ENCODE peak calls at places on chromosome 21, in four cellular contexts. G is aorta, P is SHP77 treated with DMSO at 0.1 percent for 48 hours, B is GM12891. E is an unnamed sample.

GRCh38 chr21:27590271-27590670 is 623.4 kb upstream of the ADAMTS5 start:
- DNase-seq in G (no peak), P (no peak), B (no peak), E (peak)

GRCh38 chr21:36337099-36337509 is 17.1 kb downstream of the MORC3 start:
- DNase-seq in G (no peak), P (no peak), B (no peak), E (no peak)

GRCh38 chr21:14120091-14120734 is 90.5 kb downstream of the LIPI start:
- DNase-seq in G (no peak), P (no peak), B (no peak), E (peak)

GRCh38 chr21:35150562-35151226 is 101.6 kb upstream of the RUNX1 start:
- DNase-seq in G (no peak), P (no peak), B (no peak), E (no peak)

GRCh38 chr21:42474982-42475381 is 21.0 kb downstream of the RSPH1 start:
- DNase-seq in G (no peak), P (no peak), B (no peak), E (no peak)

GRCh38 chr21:36194024-36194423 is 37.4 kb downstream of the DOP1B start:
- DNase-seq in G (no peak), P (no peak), B (no peak), E (no peak)

GRCh38 chr21:36799869-36800268 is 101.0 kb downstream of the SIM2 start:
- DNase-seq in G (no peak), P (no peak), B (no peak), E (no peak)

GRCh38 chr21:15211491-15212133 is 146.8 kb upstream of the NRIP1 start:
- DNase-seq in G (no peak), P (no peak), B (no peak), E (no peak)

GRCh38 chr21:43933146-43933673 is 68.2 kb downstream of the AGPAT3 start:
- DNase-seq in G (no peak), P (no peak), B (no peak), E (no peak)

GRCh38 chr21:42818328-42818749 is 61.0 kb downstream of the WDR4 start:
- DNase-seq in G (no peak), P (no peak), B (no peak), E (peak)

GRCh38 chr21:44329086-44329889 is 9.9 kb downstream of the CFAP410 start:
- DNase-seq in G (no peak), P (no peak), B (no peak), E (no peak)

GRCh38 chr21:25307489-25307888 is 299.8 kb downstream of the MRPL39 start:
- DNase-seq in G (no peak), P (no peak), B (no peak), E (no peak)

GRCh38 chr21:16633851-16634521 is 878.9 kb upstream of the CXADR start:
- DNase-seq in G (no peak), P (no peak), B (no peak), E (no peak)

GRCh38 chr21:31235671-31236450 is 108.2 kb downstream of the TIAM1 start:
- DNase-seq in G (no peak), P (no peak), B (no peak), E (no peak)

GRCh38 chr21:25579402-25580016 is 27.8 kb downstream of the MRPL39 start:
- DNase-seq in G (no peak), P (no peak), B (no peak), E (no peak)

GRCh38 chr21:45093064-45093532 is 18.7 kb downstream of the ADARB1 start:
- DNase-seq in G (peak), P (no peak), B (no peak), E (peak)

GRCh38 chr21:31352841-31353240 is 8.8 kb upstream of the TIAM1 start:
- DNase-seq in G (no peak), P (no peak), B (no peak), E (no peak)